ENCODE peak calls at places on chromosomes 16 and 17, in six cellular contexts. R is AG08396; C is activated naive CD4-positive, alpha-beta T cell; S is CD4-positive, CD25-positive, alpha-beta regulatory T cell; I is CD8-positive, alpha-beta memory T cell; D is aorta. G is an unnamed sample.

GRCh38 chr17:51817955-51818354 is 340.6 kb downstream of the CA10 start:
- DNase-seq in C (no peak), R (no peak), D (no peak), S (no peak), I (no peak), G (no peak)

GRCh38 chr17:65261152-65261551 is 124.0 kb downstream of the RGS9 start:
- DNase-seq in D (no peak), C (no peak), S (no peak), R (no peak), I (no peak), G (no peak)

GRCh38 chr16:47694543-47694942 is 233.4 kb downstream of the PHKB start:
- DNase-seq in S (peak; percentile 34), C (no peak), R (no peak), I (no peak), D (no peak), G (no peak)

GRCh38 chr17:27310548-27311110 is 16.7 kb downstream of the WSB1 start:
- DNase-seq in I (no peak), S (no peak), D (no peak), R (no peak), C (no peak), G (no peak)

GRCh38 chr17:40495140-40495539 is 6.3 kb downstream of the TNS4 start:
- DNase-seq in S (no peak), I (no peak), D (no peak), R (no peak), C (no peak), G (no peak)

GRCh38 chr17:51407576-51407975 is 147.2 kb downstream of the UTP18 start:
- DNase-seq in C (no peak), I (no peak), S (no peak), D (no peak), R (no peak), G (no peak)

GRCh38 chr17:28950017-28950751 is 1.1 kb downstream of the PHF12 start:
- DNase-seq in I (peak; percentile 55), S (peak; percentile 60), D (peak; percentile 80), C (peak; percentile 48), R (no peak), G (peak; percentile 77)

GRCh38 chr16:67645397-67646121 is 615 bp downstream of the CARMIL2 start:
- DNase-seq in C (peak; percentile 29), S (no peak), R (peak; percentile 13), I (no peak), D (no peak), G (no peak)

GRCh38 chr17:79272666-79273219 is 198.1 kb downstream of the ENGASE start:
- DNase-seq in I (no peak), S (no peak), C (no peak), D (no peak), R (no peak), G (no peak)

GRCh38 chr17:31825961-31826691 is 32.9 kb downstream of the COPRS start:
- DNase-seq in D (peak; percentile 77), I (no peak), R (no peak), S (no peak), C (no peak), G (no peak)

GRCh38 chr17:29613856-29614255 is 8.9 kb downstream of the CORO6 start:
- DNase-seq in D (no peak), S (no peak), C (no peak), I (no peak), R (no peak), G (no peak)

GRCh38 chr17:14886200-14886739 is 378.9 kb downstream of the PMP22 start:
- DNase-seq in D (no peak), R (no peak), I (no peak), C (no peak), S (peak; percentile 1), G (no peak)

GRCh38 chr17:50508573-50509460 is 578 bp downstream of the MYCBPAP start:
- DNase-seq in D (no peak), I (no peak), S (no peak), R (no peak), C (no peak), G (no peak)

GRCh38 chr16:85444879-85445778 is 168.0 kb upstream of the GSE1 start:
- DNase-seq in I (no peak), R (no peak), C (peak; percentile 7), S (no peak), D (no peak), G (no peak)

GRCh38 chr17:40485851-40486512 is 15.4 kb downstream of the TNS4 start:
- DNase-seq in S (no peak), I (no peak), R (peak; percentile 91), C (no peak), D (no peak), G (no peak)

GRCh38 chr17:32269377-32269776 is 3.7 kb downstream of the RHBDL3 start:
- DNase-seq in I (no peak), R (no peak), S (no peak), D (no peak), C (no peak), G (peak; percentile 6)

GRCh38 chr16:70778901-70779309 is 22.1 kb downstream of the VAC14 start:
- DNase-seq in S (no peak), C (no peak), I (no peak), R (peak; percentile 88), D (peak; percentile 66), G (no peak)

GRCh38 chr16:86120201-86120981 is 221.4 kb downstream of the IRF8 start:
- DNase-seq in S (no peak), C (no peak), I (no peak), R (no peak), D (no peak), G (no peak)

GRCh38 chr17:67121317-67121887 is 77.0 kb downstream of the CACNG1 start:
- DNase-seq in I (no peak), D (no peak), C (no peak), S (no peak), R (no peak), G (no peak)

GRCh38 chr17:37702605-37703004 is 42.3 kb downstream of the HNF1B start:
- DNase-seq in R (peak; percentile 57), C (no peak), S (no peak), I (no peak), D (no peak), G (no peak)

GRCh38 chr16:72856797-72857196 is 191.1 kb downstream of the ZFHX3 start:
- DNase-seq in I (no peak), S (peak; percentile 13), R (no peak), C (no peak), D (no peak), G (no peak)

GRCh38 chr16:75868636-75869389 is 142.5 kb upstream of the CPHXL start:
- DNase-seq in I (no peak), D (no peak), C (no peak), S (no peak), R (no peak), G (no peak)

GRCh38 chr16:27324851-27325301 is 11.1 kb downstream of the IL4R start:
- DNase-seq in C (no peak), S (no peak), I (no peak), D (no peak), R (no peak), G (no peak)

G was measured in lower lobe of right lung.